ENCODE peak calls at places on chromosomes 12 and 14, in five cellular contexts. W is AG10803, I is right cardiac atrium, Z is breast epithelium, T is kidney epithelial cell. S is an unnamed sample.
A peak's percentile ranks its signal among the peaks of the same experiment; 100 is the strongest.

GRCh38 chr14:61640158-61640833 is 55.0 kb upstream of the HIF1A start:
- DNase-seq in I (no peak), T (no peak), Z (no peak), W (no peak), S (no peak)

GRCh38 chr14:100076133-100076532 is 10.9 kb downstream of the EVL start:
- DNase-seq in Z (no peak), W (peak; percentile 23), T (no peak), I (no peak), S (no peak)

GRCh38 chr12:14993537-14994266 is 20.9 kb downstream of the PDE6H start:
- DNase-seq in W (peak; percentile 54), I (peak; percentile 16), Z (no peak), T (no peak), S (no peak)

GRCh38 chr14:46384611-46385010 is 267.0 kb downstream of the RPL10L start:
- DNase-seq in Z (no peak), W (no peak), T (peak; percentile 19), I (no peak), S (no peak)

GRCh38 chr12:14995583-14996425 is 23.0 kb downstream of the PDE6H start:
- DNase-seq in I (no peak), Z (no peak), W (peak; percentile 70), T (peak; percentile 31), S (peak; percentile 53)

GRCh38 chr12:28222959-28223662 is 32.9 kb downstream of the CCDC91 start:
- DNase-seq in T (no peak), W (no peak), I (no peak), Z (no peak), S (no peak)

GRCh38 chr12:2454778-2455177 is 340.0 kb upstream of the FKBP4 start:
- DNase-seq in T (no peak), I (no peak), Z (no peak), W (no peak), S (no peak)

GRCh38 chr12:109393437-109394345 is 46.0 kb downstream of the MYO1H start:
- DNase-seq in Z (no peak), T (peak; percentile 14), W (peak; percentile 61), I (no peak), S (no peak)

GRCh38 chr14:97218713-97219355 is 421.7 kb downstream of the VRK1 start:
- DNase-seq in I (no peak), W (peak; percentile 6), T (no peak), Z (no peak), S (peak; percentile 5)

GRCh38 chr14:85535316-85535715 is 5.4 kb downstream of the FLRT2 start:
- DNase-seq in W (no peak), I (no peak), Z (no peak), T (no peak), S (no peak)

GRCh38 chr14:100323942-100324307 is 786 bp downstream of the SLC25A47 start:
- DNase-seq in I (no peak), T (no peak), Z (no peak), W (no peak), S (no peak)

GRCh38 chr12:81196595-81196994 is 118.7 kb downstream of the ACSS3 start:
- DNase-seq in T (no peak), Z (no peak), I (no peak), W (no peak), S (no peak)

GRCh38 chr12:12812163-12812562 is 983 bp upstream of the DDX47 start:
- DNase-seq in I (no peak), Z (no peak), W (no peak), T (no peak), S (no peak)

GRCh38 chr12:12813120-12814101 is at the start of gene DDX47:
- DNase-seq in T (peak; percentile 67), Z (peak; percentile 93), I (peak; percentile 96), W (peak; percentile 89), S (peak; percentile 95)

GRCh38 chr12:12810507-12811143 is 2.5 kb upstream of the DDX47 start:
- DNase-seq in I (no peak), Z (no peak), T (no peak), W (no peak), S (no peak)

GRCh38 chr12:12811343-12811742 is 1.8 kb upstream of the DDX47 start:
- DNase-seq in W (no peak), T (no peak), Z (no peak), I (no peak), S (no peak)

GRCh38 chr12:12812605-12813119 is 484 bp upstream of the DDX47 start:
- DNase-seq in Z (no peak), W (no peak), I (no peak), T (no peak), S (no peak)
- H3K4me3 ChIP-seq in Z (no peak overlapping the region), W (no peak overlapping the region), I (no peak overlapping the region), T (no peak overlapping the region), S (peak overlapping the region; percentile 57)

GRCh38 chr12:52232233-52232915 is 669 bp upstream of the KRT7 start:
- DNase-seq in T (no peak), W (peak; percentile 42), Z (peak; percentile 63), I (no peak), S (no peak)
- H3K4me3 ChIP-seq in T (peak overlapping the region; percentile 33), W (peak overlapping the region; percentile 46), Z (no peak overlapping the region), I (no peak overlapping the region), S (no peak overlapping the region)

DNA sequence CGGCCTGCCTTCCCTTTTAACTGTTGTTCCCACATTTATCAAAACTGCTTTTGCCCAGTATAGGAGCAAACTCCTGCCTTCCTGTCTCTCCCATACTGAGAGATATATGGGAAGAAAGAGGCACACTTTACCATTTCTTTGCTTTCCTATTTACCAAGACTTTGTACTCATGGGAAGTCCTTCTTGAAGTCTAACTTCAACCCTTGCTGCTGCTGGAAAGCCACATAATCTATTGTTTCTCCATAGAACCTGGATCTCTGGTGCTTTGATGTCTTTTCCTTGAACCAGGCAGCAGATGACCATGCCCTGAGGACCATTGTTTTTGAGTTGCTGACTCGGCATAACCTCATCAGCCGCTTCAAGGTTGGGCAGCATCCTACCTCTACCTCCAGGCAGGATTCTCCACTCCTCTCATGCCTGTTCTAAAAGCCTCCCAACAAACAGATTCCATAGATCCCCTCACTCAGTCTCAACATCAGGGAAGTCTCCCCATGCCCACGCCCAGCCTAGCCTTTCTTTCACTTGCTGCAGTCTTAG is 18.4 kb downstream of the PPP1R1A start:
- DNase-seq in Z (no peak), I (no peak), T (no peak), W (no peak), S (no peak)
- H3K4me3 ChIP-seq in Z (no peak overlapping the region), I (no peak overlapping the region), T (no peak overlapping the region), W (no peak overlapping the region), S (no peak overlapping the region)

GRCh38 chr12:89862511-89863331 is 154.1 kb upstream of the ATP2B1 start:
- DNase-seq in W (peak; percentile 21), T (no peak), I (no peak), Z (no peak), S (no peak)
- H3K4me3 ChIP-seq in W (no peak overlapping the region), T (no peak overlapping the region), I (no peak overlapping the region), Z (no peak overlapping the region), S (no peak overlapping the region)

S was measured in SJSA1.